ENCODE peak calls at places on chromosomes 7 and 10, in four cellular contexts. One of them, this sample, is unnamed.

GRCh38 chr7:139566736-139567646 is 43.5 kb downstream of the CLEC2L start:
- DNase-seq in small intestine: no peak
- DNase-seq in aorta: no peak
- DNase-seq in right lobe of liver: no peak
- DNase-seq in this sample: no peak

GRCh38 chr10:113051456-113051855 is 101.4 kb downstream of the TCF7L2 start:
- DNase-seq in small intestine: no peak
- DNase-seq in aorta: no peak
- DNase-seq in right lobe of liver: no peak
- DNase-seq in this sample: no peak

GRCh38 chr10:103890194-103890658 is 27.8 kb downstream of the STN1 start:
- DNase-seq in small intestine: peak
- DNase-seq in aorta: no peak
- DNase-seq in right lobe of liver: no peak
- DNase-seq in this sample: no peak

GRCh38 chr7:83984076-83984475 is 210.5 kb downstream of the SEMA3A start:
- DNase-seq in small intestine: no peak
- DNase-seq in aorta: no peak
- DNase-seq in right lobe of liver: no peak
- DNase-seq in this sample: no peak

GRCh38 chr7:76220185-76221057 is 18.7 kb downstream of the SRRM3 start:
- DNase-seq in small intestine: no peak
- DNase-seq in aorta: no peak
- DNase-seq in right lobe of liver: no peak
- DNase-seq in this sample: no peak

GRCh38 chr7:76282344-76283253 is 19.9 kb upstream of the HSPB1 start:
- DNase-seq in small intestine: no peak
- DNase-seq in aorta: no peak
- DNase-seq in right lobe of liver: no peak
- DNase-seq in this sample: peak

GRCh38 chr10:4043897-4044296 is 258.9 kb upstream of the KLF6 start:
- DNase-seq in small intestine: no peak
- DNase-seq in aorta: no peak
- DNase-seq in right lobe of liver: no peak
- DNase-seq in this sample: no peak

GRCh38 chr10:131743190-131744151 is 157.3 kb upstream of the PPP2R2D start:
- DNase-seq in small intestine: no peak
- DNase-seq in aorta: no peak
- DNase-seq in right lobe of liver: no peak
- DNase-seq in this sample: peak

GRCh38 chr7:15462721-15463389 is 99.0 kb downstream of the AGMO start:
- DNase-seq in small intestine: no peak
- DNase-seq in aorta: no peak
- DNase-seq in right lobe of liver: no peak
- DNase-seq in this sample: no peak

GRCh38 chr7:122528879-122529481 is 169.9 kb downstream of the RNF133 start:
- DNase-seq in small intestine: peak
- DNase-seq in aorta: no peak
- DNase-seq in right lobe of liver: no peak
- DNase-seq in this sample: no peak

GRCh38 chr7:92797693-92798092 is 38.7 kb downstream of the CDK6 start:
- DNase-seq in small intestine: no peak
- DNase-seq in aorta: no peak
- DNase-seq in right lobe of liver: no peak
- DNase-seq in this sample: no peak

GRCh38 chr10:72084094-72084459 is 4.3 kb downstream of the SPOCK2 start:
- DNase-seq in small intestine: no peak
- DNase-seq in aorta: no peak
- DNase-seq in right lobe of liver: no peak
- DNase-seq in this sample: peak

GRCh38 chr7:155255660-155256059 is 42.0 kb upstream of the INSIG1 start:
- DNase-seq in small intestine: no peak
- DNase-seq in aorta: no peak
- DNase-seq in right lobe of liver: no peak
- DNase-seq in this sample: no peak

DNA sequence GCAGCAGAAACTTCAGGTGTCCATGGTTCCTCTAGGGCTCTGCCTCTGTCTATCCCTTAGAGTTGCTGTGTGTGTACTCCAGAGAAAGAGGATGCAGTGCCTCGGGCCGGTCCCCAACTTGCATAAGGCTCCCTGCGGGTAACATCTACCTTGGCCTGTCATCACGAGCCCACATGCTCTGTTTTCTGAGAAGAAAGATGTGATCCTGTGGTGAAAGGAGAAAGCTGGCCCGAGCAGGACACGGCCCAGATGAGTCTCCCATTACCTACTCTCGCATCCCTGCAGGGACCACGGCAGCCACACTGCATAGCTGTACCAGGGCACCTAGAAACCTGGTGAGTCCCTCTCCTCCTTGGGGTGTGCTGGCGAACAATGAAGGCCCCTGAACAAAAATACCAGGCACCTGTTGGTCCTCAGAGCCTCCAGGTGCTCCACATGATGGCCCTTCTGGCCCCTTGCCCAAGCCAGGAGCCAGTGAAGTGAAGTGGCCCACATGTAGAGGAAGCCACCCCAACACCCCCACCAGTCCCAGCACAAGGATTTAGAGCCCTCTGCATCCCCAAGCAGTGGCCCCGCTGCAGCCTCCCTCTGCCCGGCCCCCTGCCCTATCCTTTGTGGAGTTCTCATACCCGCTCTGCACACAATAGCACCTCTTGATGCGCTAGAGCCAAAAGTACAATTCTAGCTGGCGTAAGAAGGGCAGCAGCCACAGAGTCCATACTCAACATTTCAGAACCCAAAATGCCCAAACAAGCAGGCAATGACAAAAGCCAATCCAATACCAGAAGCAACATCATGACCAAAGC is 106.7 kb downstream of the ARHGAP22 start:
- DNase-seq in small intestine: no peak
- DNase-seq in aorta: no peak
- DNase-seq in right lobe of liver: peak
- DNase-seq in this sample: no peak
- H3K27ac ChIP-seq in small intestine: no peak
- H3K27ac ChIP-seq in aorta: no peak
- H3K27ac ChIP-seq in right lobe of liver: no peak
- H3K27ac ChIP-seq in this sample: no peak

GRCh38 chr7:47537716-47538640 is 43.9 kb downstream of the TNS3 start:
- DNase-seq in small intestine: no peak
- DNase-seq in aorta: no peak
- DNase-seq in right lobe of liver: no peak
- DNase-seq in this sample: no peak

GRCh38 chr7:47534322-47535032 is 47.4 kb downstream of the TNS3 start:
- DNase-seq in small intestine: no peak
- DNase-seq in aorta: no peak
- DNase-seq in right lobe of liver: no peak
- DNase-seq in this sample: no peak

GRCh38 chr7:47536705-47537611 is 45.0 kb downstream of the TNS3 start:
- DNase-seq in small intestine: peak
- DNase-seq in aorta: peak
- DNase-seq in right lobe of liver: peak
- DNase-seq in this sample: peak

GRCh38 chr7:47535033-47535703 is 46.7 kb downstream of the TNS3 start:
- DNase-seq in small intestine: peak
- DNase-seq in aorta: no peak
- DNase-seq in right lobe of liver: no peak
- DNase-seq in this sample: no peak

GRCh38 chr7:47535704-47536628 is 45.9 kb downstream of the TNS3 start:
- DNase-seq in small intestine: peak
- DNase-seq in aorta: no peak
- DNase-seq in right lobe of liver: peak
- DNase-seq in this sample: no peak
- H3K4me3 ChIP-seq in small intestine: peak
- H3K4me3 ChIP-seq in aorta: no peak
- H3K4me3 ChIP-seq in right lobe of liver: peak
- H3K4me3 ChIP-seq in this sample: no peak

GRCh38 chr10:42638053-42638820 is at the start of gene ZNF33B:
- DNase-seq in small intestine: peak
- DNase-seq in aorta: peak
- DNase-seq in right lobe of liver: peak
- DNase-seq in this sample: peak

GRCh38 chr10:42640610-42641229 is 2.4 kb upstream of the ZNF33B start:
- DNase-seq in small intestine: peak
- DNase-seq in aorta: no peak
- DNase-seq in right lobe of liver: no peak
- DNase-seq in this sample: no peak

GRCh38 chr10:42637648-42638052 is 720 bp downstream of the ZNF33B start:
- DNase-seq in small intestine: peak
- DNase-seq in aorta: no peak
- DNase-seq in right lobe of liver: no peak
- DNase-seq in this sample: no peak

GRCh38 chr10:42637142-42637541 is 1.2 kb downstream of the ZNF33B start:
- DNase-seq in small intestine: no peak
- DNase-seq in aorta: no peak
- DNase-seq in right lobe of liver: no peak
- DNase-seq in this sample: no peak

GRCh38 chr10:42638821-42639270 is 476 bp upstream of the ZNF33B start:
- DNase-seq in small intestine: no peak
- DNase-seq in aorta: no peak
- DNase-seq in right lobe of liver: no peak
- DNase-seq in this sample: no peak
- H3K27ac ChIP-seq in small intestine: peak
- H3K27ac ChIP-seq in aorta: no peak
- H3K27ac ChIP-seq in right lobe of liver: peak
- H3K27ac ChIP-seq in this sample: peak

DNA sequence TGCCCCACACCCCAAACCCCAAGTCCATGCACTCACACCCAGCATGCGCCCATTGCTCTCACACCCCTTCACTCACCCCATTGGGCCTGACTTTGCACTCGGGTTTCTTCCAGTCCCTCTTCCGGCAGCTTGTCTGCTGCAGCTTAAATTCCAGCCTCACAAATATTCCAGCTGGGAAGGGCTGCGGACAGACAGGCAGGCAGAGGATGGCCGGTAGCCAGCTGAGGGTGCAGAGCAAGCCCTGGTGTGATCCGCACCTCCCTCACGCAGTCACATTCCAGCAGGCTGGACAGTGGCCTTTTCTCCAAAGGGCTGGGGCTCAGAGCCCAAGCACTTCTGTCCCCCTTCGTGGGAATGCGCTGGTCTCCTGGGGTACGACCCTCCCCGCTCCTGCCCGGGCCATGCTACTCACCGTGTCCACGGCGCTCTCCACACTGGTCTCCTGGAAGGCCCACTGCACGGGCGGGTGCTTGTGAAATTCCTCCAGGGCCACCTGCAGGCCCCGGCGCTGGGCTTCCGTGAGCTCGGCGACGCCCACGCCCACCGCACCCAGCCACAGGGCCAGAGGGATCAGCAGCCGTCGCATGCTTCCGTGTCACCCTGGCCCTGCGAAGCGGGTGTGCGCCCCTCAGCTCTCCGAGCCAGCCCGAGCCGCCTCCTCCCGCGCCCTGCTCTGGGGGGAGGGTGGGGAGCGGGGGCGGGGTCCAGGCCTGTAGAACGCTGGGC is 1.2 kb downstream of the RARRES2 start:
- DNase-seq in small intestine: peak
- DNase-seq in aorta: no peak
- DNase-seq in right lobe of liver: peak
- DNase-seq in this sample: peak
- H3K4me3 ChIP-seq in small intestine: peak
- H3K4me3 ChIP-seq in aorta: no peak
- H3K4me3 ChIP-seq in right lobe of liver: peak
- H3K4me3 ChIP-seq in this sample: peak

DNA sequence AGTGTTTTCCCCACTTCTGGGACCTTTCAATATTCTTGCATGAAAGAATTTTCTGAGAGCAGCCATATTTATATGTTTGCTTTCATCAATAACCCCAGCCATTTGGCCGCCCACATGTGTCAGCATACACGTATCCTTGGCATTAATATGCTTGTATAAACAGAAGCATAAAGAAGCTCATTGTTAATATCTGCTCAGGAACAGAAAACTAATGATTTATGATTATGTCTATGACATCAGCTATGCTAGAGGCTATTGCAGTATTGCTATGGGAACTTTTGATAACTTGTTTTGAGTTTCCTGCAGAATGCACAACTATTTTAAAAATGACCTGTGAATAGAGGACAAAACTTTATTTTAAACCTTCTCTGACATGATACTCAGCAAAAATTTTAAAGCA is 300.9 kb upstream of the MTPN start:
- DNase-seq in small intestine: no peak
- DNase-seq in aorta: no peak
- DNase-seq in right lobe of liver: no peak
- DNase-seq in this sample: no peak
- H3K27ac ChIP-seq in small intestine: no peak
- H3K27ac ChIP-seq in aorta: no peak
- H3K27ac ChIP-seq in right lobe of liver: no peak
- H3K27ac ChIP-seq in this sample: no peak

DNA sequence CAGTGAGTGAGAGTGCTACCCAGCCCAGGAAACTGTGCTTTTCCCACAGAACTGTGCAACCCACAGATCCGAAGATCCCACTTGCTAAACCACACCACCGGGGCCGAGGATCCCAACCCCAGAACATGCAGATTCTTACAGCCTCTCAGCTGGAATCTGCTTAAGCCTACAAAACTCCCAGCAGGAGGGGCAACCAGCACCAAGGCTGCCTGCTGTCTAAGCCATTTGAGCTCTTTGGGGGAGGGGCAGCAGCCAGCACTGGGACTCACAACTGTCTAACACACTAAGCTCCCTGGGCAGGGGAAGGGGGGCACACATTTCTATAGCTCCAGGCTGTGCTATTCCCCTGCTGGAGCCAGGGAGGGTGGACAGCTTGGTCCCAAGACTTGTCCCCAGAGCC is 529.9 kb downstream of the XPNPEP1 start:
- DNase-seq in small intestine: no peak
- DNase-seq in aorta: no peak
- DNase-seq in right lobe of liver: no peak
- DNase-seq in this sample: no peak
- H3K4me3 ChIP-seq in small intestine: no peak
- H3K4me3 ChIP-seq in aorta: no peak
- H3K4me3 ChIP-seq in right lobe of liver: no peak
- H3K4me3 ChIP-seq in this sample: no peak

This sample was measured in psoas muscle.